ENCODE peak calls at places on chromosomes 16 and 17, in seven cellular contexts. U is endothelial cell of umbilical vein, I is hepatocyte, S is HCT116, Y is GM23248, E is PC-3, C is K562. D is an unnamed sample.

GRCh38 chr16:11136600-11136999 is 119.4 kb downstream of the SOCS1 start:
- DNase-seq in S (no peak), E (peak; percentile 55), U (peak; percentile 24), C (no peak), I (no peak), Y (peak; percentile 60), D (no peak)

GRCh38 chr16:66984902-66985311 is 3.5 kb upstream of the CES4A start:
- DNase-seq in Y (no peak), S (no peak), I (no peak), E (no peak), C (no peak), U (no peak), D (no peak)

GRCh38 chr17:16301963-16302855 is 51.1 kb downstream of the CENPV start:
- DNase-seq in Y (peak; percentile 5), C (no peak), I (no peak), S (no peak), E (peak; percentile 72), U (no peak), D (no peak)

GRCh38 chr17:40606548-40607353 is 40.9 kb downstream of the SMARCE1 start:
- DNase-seq in C (no peak), Y (no peak), U (no peak), S (no peak), E (no peak), I (no peak), D (no peak)

GRCh38 chr16:70252355-70252988 is 732 bp upstream of the EXOSC6 start:
- DNase-seq in U (no peak), C (peak; percentile 64), E (no peak), Y (peak; percentile 52), S (no peak), I (no peak), D (peak; percentile 63)

GRCh38 chr16:3983081-3983520 is 102.6 kb upstream of the CREBBP start:
- DNase-seq in E (peak; percentile 75), Y (peak; percentile 67), S (peak; percentile 60), I (peak; percentile 91), U (peak; percentile 72), C (peak; percentile 82), D (peak; percentile 94)

GRCh38 chr17:53118948-53119347 is 703.8 kb upstream of the KIF2B start:
- DNase-seq in I (no peak), Y (no peak), S (no peak), U (no peak), C (no peak), E (no peak), D (no peak)

GRCh38 chr17:71180801-71181385 is 939.9 kb upstream of the SOX9 start:
- DNase-seq in E (peak; percentile 62), Y (peak; percentile 73), C (no peak), S (no peak), I (peak; percentile 44), U (no peak), D (no peak)

GRCh38 chr17:32496348-32497078 is 9.7 kb downstream of the CDK5R1 start:
- DNase-seq in U (no peak), S (no peak), I (no peak), E (peak; percentile 75), C (no peak), Y (peak; percentile 91), D (no peak)

GRCh38 chr17:6231886-6232767 is 161.9 kb downstream of the WSCD1 start:
- DNase-seq in E (peak; percentile 83), U (peak; percentile 53), S (no peak), C (no peak), Y (no peak), I (no peak), D (no peak)

GRCh38 chr16:30753596-30753995 is 5.4 kb downstream of the PHKG2 start:
- DNase-seq in C (no peak), S (no peak), Y (no peak), E (no peak), I (no peak), U (no peak), D (no peak)

GRCh38 chr17:79991140-79991923 is 44.3 kb downstream of the TBC1D16 start:
- DNase-seq in S (peak; percentile 68), C (peak; percentile 73), U (peak; percentile 70), E (peak; percentile 92), Y (peak; percentile 92), I (peak; percentile 95), D (peak; percentile 91)

GRCh38 chr16:81775570-81775969 is 3.5 kb upstream of the PLCG2 start:
- DNase-seq in E (no peak), S (no peak), Y (no peak), C (no peak), U (no peak), I (no peak), D (no peak)

GRCh38 chr17:64128787-64129514 is 993 bp downstream of the ERN1 start:
- DNase-seq in E (peak; percentile 59), C (peak; percentile 49), Y (peak; percentile 68), U (peak; percentile 62), S (no peak), I (peak; percentile 55), D (no peak)

DNA sequence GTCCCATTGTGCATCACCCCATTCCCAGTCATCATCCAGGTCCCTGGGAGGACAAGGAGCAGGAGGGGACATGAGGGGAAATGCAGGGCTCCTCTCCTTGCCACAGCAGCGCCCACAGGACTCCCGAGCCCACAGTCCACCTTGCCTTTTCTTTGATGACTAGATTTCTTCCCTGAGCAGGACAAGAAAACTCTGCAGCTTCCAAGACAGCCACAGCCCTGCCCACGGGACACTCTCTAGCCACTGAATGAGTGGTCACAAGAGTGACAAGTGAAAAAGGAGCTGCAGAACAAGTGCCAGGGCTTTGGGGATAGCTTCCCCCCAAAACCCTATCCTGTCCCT is 4.7 kb downstream of the NEURL4 start:
- DNase-seq in C (no peak), S (no peak), U (no peak), I (no peak), Y (no peak), E (no peak), D (no peak)
- H3K36me3 ChIP-seq in C (peaks cover 66% of the 10 kb centered on the region), S (peaks cover 50% of the 10 kb centered on the region), U (peaks cover 10% of the 10 kb centered on the region), I (no peaks in the 10 kb centered on the region), Y (peaks cover 7% of the 10 kb centered on the region), E (peaks cover 11% of the 10 kb centered on the region), D (no peaks in the 10 kb centered on the region)

GRCh38 chr17:48546187-48546923 is 1.4 kb upstream of the HOXB2 start:
- DNase-seq in S (no peak), Y (peak; percentile 61), I (no peak), E (no peak), C (peak; percentile 69), U (no peak), D (peak; percentile 64)
- TF ChIP-seq EZH2 in S (no peak), Y (no peak), I (no peak), E (no peak), C (no peak), U (no peak), D (peak; percentile 14)

GRCh38 chr17:78677303-78678219 is 100.4 kb upstream of the DNAH17 start:
- DNase-seq in Y (peak; percentile 24), U (no peak), E (peak; percentile 61), S (no peak), I (no peak), C (no peak), D (no peak)
- H3K36me3 ChIP-seq in Y (no peaks in the 10 kb centered on the region), U (peaks cover 11% of the 10 kb centered on the region), E (peaks cover 12% of the 10 kb centered on the region), S (no peaks in the 10 kb centered on the region), I (no peaks in the 10 kb centered on the region), C (peaks cover 39% of the 10 kb centered on the region), D (no peaks in the 10 kb centered on the region)

DNA sequence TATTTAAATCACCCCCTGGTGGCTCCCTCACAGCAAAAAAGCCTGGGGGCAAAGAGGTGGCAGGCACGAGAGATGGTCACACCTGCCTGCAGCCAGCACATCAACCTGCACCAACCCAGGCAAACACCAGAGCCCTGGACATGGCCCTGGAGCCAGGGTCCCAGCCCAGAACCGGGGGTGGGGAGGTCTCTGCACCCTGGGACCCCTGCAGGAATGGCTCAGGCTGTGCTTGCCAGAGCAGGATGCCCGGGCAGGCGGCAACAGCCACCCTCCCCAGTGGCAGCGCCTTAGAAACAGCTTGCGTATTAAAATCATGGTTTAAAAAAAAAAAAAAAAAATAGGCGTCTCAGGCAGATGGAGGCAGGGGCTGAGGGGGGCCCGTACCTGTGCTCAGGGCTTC is 16.2 kb downstream of the MYBBP1A start:
- DNase-seq in I (no peak), Y (no peak), U (no peak), E (no peak), C (no peak), S (no peak), D (no peak)
- TF ChIP-seq EZH2 in I (no peak), Y (no peak), U (no peak), E (no peak), C (no peak), S (no peak), D (no peak)

GRCh38 chr16:14611660-14612059 is 18.4 kb downstream of the PARN start:
- DNase-seq in C (no peak), S (no peak), E (no peak), U (no peak), Y (no peak), I (no peak), D (no peak)

GRCh38 chr16:14618566-14618965 is 11.5 kb downstream of the PARN start:
- DNase-seq in C (no peak), S (no peak), U (no peak), I (no peak), Y (no peak), E (no peak), D (no peak)

GRCh38 chr16:14613991-14614390 is 16.1 kb downstream of the PARN start:
- DNase-seq in E (no peak), Y (no peak), S (no peak), I (no peak), U (no peak), C (no peak), D (no peak)

DNA sequence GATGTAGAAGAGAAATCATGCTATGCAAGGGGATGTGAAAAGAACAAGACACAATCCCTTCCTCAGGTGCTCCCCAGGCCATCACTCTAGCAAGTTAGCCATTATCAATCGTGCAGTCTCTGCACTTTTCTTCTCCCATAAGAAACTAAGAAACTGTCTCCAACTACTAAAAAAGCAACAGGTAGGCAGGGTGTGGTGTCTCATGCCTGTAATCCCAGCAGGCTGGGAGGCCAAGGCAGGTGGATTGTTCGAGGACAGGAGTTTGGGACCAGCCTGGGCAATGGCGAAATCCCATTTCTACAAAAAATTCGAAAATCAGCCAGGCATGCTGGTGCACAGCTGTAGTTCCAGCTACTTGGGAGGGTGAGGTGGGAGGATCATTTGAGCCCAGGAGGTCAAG is 13.8 kb downstream of the PARN start:
- DNase-seq in I (no peak), S (no peak), U (no peak), C (no peak), E (no peak), Y (no peak), D (no peak)
- H3K36me3 ChIP-seq in I (no peaks in the 10 kb centered on the region), S (peaks cover 9% of the 10 kb centered on the region), U (peaks cover 6% of the 10 kb centered on the region), C (peaks cover 66% of the 10 kb centered on the region), E (peaks cover 5% of the 10 kb centered on the region), Y (peaks cover 19% of the 10 kb centered on the region), D (peaks cover 7% of the 10 kb centered on the region)

GRCh38 chr17:43661699-43662431 is at the start of gene MEOX1:
- DNase-seq in C (no peak), Y (peak; percentile 66), E (peak; percentile 88), S (no peak), U (no peak), I (no peak), D (no peak)

GRCh38 chr17:43660816-43661493 is 767 bp downstream of the MEOX1 start:
- DNase-seq in I (no peak), C (no peak), U (no peak), E (no peak), Y (no peak), S (no peak), D (no peak)

GRCh38 chr17:43659823-43660222 is 1.9 kb downstream of the MEOX1 start:
- DNase-seq in I (no peak), E (no peak), S (no peak), Y (no peak), U (no peak), C (no peak), D (no peak)

GRCh38 chr17:43658890-43659289 is 2.8 kb downstream of the MEOX1 start:
- DNase-seq in S (no peak), E (no peak), C (no peak), Y (no peak), I (no peak), U (no peak), D (no peak)

GRCh38 chr17:43660262-43660661 is 1.5 kb downstream of the MEOX1 start:
- DNase-seq in C (no peak), E (no peak), Y (no peak), U (no peak), I (no peak), S (no peak), D (no peak)
- TF ChIP-seq EZH2 in C (no peak), E (no peak), Y (no peak), U (no peak), I (no peak), S (no peak), D (no peak)

D was measured in neural progenitor cell.